ENCODE peak calls at places on chromosomes 12 and 14, in four cellular contexts. N is CD4-positive, alpha-beta T cell; G is esophagus squamous epithelium; Q is BJ. B is an unnamed sample.

GRCh38 chr12:26097046-26097878 is 27.6 kb downstream of the BHLHE41 start:
- DNase-seq in Q (peak; percentile 25), G (no peak), N (peak; percentile 39), B (peak; percentile 58)

GRCh38 chr12:53806689-53807088 is 54.9 kb upstream of the CISTR start:
- DNase-seq in N (no peak), Q (no peak), G (no peak), B (peak; percentile 37)

GRCh38 chr14:39264558-39264957 is 30.8 kb downstream of the MIA2 start:
- DNase-seq in N (no peak), Q (no peak), G (no peak), B (no peak)

GRCh38 chr12:29797565-29798360 is 14.0 kb upstream of the TMTC1 start:
- DNase-seq in G (no peak), Q (no peak), N (no peak), B (no peak)

GRCh38 chr14:78835052-78835451 is 664.9 kb downstream of the NRXN3 start:
- DNase-seq in Q (no peak), N (no peak), G (no peak), B (no peak)

GRCh38 chr14:96055065-96055752 is 16.0 kb downstream of the C14orf132 start:
- DNase-seq in Q (no peak), N (no peak), G (no peak), B (no peak)

GRCh38 chr14:71245659-71246361 is 338.6 kb downstream of the PCNX1 start:
- DNase-seq in Q (no peak), N (no peak), G (no peak), B (no peak)

GRCh38 chr12:998020-998874 is 7.2 kb downstream of the ERC1 start:
- DNase-seq in G (no peak), N (no peak), Q (no peak), B (no peak)

GRCh38 chr14:106556665-106557289 is 1030.4 kb downstream of the TMEM121 start:
- DNase-seq in N (peak; percentile 70), G (no peak), Q (no peak), B (no peak)

GRCh38 chr12:117134721-117135120 is 35.5 kb upstream of the TESC start:
- DNase-seq in N (no peak), Q (no peak), G (no peak), B (no peak)

GRCh38 chr12:96220902-96221301 is 26.7 kb downstream of the ELK3 start:
- DNase-seq in N (no peak), Q (no peak), G (no peak), B (no peak)

GRCh38 chr12:88141774-88142609 is at the start of the genes CEP290 and TMTC3:
- DNase-seq in N (peak; percentile 82), G (peak; percentile 90), Q (peak; percentile 99), B (peak; percentile 97)

GRCh38 chr12:10331642-10332239 is 24.1 kb downstream of the KLRD1 start:
- DNase-seq in Q (no peak), G (no peak), N (no peak), B (peak; percentile 16)

GRCh38 chr12:3293013-3293412 is 198.0 kb upstream of the PRMT8 start:
- DNase-seq in Q (no peak), G (no peak), N (no peak), B (no peak)

GRCh38 chr12:116274552-116275375 is 2.7 kb downstream of the MED13L start:
- DNase-seq in G (no peak), Q (no peak), N (no peak), B (no peak)

GRCh38 chr12:81888961-81889360 is 129.8 kb upstream of the PPFIA2 start:
- DNase-seq in G (no peak), N (no peak), Q (no peak), B (no peak)

GRCh38 chr14:87745507-87746118 is 247.4 kb downstream of the GALC start:
- DNase-seq in N (no peak), G (no peak), Q (no peak), B (no peak)

GRCh38 chr14:61471297-61471980 is 150.1 kb downstream of the PRKCH start:
- DNase-seq in G (no peak), N (no peak), Q (no peak), B (no peak)

GRCh38 chr12:1805441-1806081 is 14.8 kb upstream of the LRTM2 start:
- DNase-seq in Q (no peak), G (no peak), N (no peak), B (no peak)

GRCh38 chr14:29458547-29458946 is 469.1 kb downstream of the PRKD1 start:
- DNase-seq in Q (no peak), G (no peak), N (no peak), B (no peak)

GRCh38 chr12:69821441-69822204 is 3.4 kb upstream of the MYRFL start:
- DNase-seq in Q (no peak), N (no peak), G (no peak), B (peak; percentile 24)

GRCh38 chr12:16454481-16454880 is 107.0 kb downstream of the MGST1 start:
- DNase-seq in G (no peak), N (no peak), Q (no peak), B (no peak)

GRCh38 chr12:24695657-24696329 is 253.1 kb downstream of the BCAT1 start:
- DNase-seq in N (no peak), G (no peak), Q (no peak), B (no peak)

GRCh38 chr12:86015026-86015425 is 140.9 kb downstream of the NTS start:
- DNase-seq in Q (no peak), G (no peak), N (no peak), B (no peak)

GRCh38 chr12:78864483-78865296 is at the start of gene SYT1:
- DNase-seq in G (no peak), N (no peak), Q (peak; percentile 54), B (peak; percentile 65)

GRCh38 chr14:92922883-92923743 is at the start of gene CHGA:
- DNase-seq in Q (no peak), G (no peak), N (peak; percentile 32), B (no peak)

GRCh38 chr12:130161261-130162231 is 718 bp upstream of the FZD10 start:
- DNase-seq in G (no peak), N (no peak), Q (no peak), B (no peak)

GRCh38 chr12:65894127-65894526 is 69.8 kb downstream of the HMGA2 start:
- DNase-seq in G (no peak), N (no peak), Q (no peak), B (no peak)

GRCh38 chr12:27509032-27509431 is 15.0 kb upstream of the PPFIBP1 start:
- DNase-seq in N (no peak), G (no peak), Q (no peak), B (no peak)

GRCh38 chr14:33998263-33998662 is 47.4 kb upstream of the EGLN3 start:
- DNase-seq in N (no peak), G (no peak), Q (no peak), B (no peak)

GRCh38 chr12:122974274-122974891 is 661 bp upstream of the OGFOD2 start:
- DNase-seq in Q (peak; percentile 85), N (peak; percentile 99), G (peak; percentile 97), B (peak; percentile 93)

GRCh38 chr12:99498756-99499155 is 148.8 kb upstream of the GARIN6 start:
- DNase-seq in Q (peak; percentile 20), N (no peak), G (no peak), B (peak; percentile 34)

GRCh38 chr12:1984759-1985158 is 19.5 kb downstream of the DCP1B start:
- DNase-seq in N (no peak), Q (no peak), G (no peak), B (no peak)

GRCh38 chr12:125140918-125141573 is 75.8 kb downstream of the AACS start:
- DNase-seq in G (no peak), N (no peak), Q (no peak), B (peak; percentile 34)

DNA sequence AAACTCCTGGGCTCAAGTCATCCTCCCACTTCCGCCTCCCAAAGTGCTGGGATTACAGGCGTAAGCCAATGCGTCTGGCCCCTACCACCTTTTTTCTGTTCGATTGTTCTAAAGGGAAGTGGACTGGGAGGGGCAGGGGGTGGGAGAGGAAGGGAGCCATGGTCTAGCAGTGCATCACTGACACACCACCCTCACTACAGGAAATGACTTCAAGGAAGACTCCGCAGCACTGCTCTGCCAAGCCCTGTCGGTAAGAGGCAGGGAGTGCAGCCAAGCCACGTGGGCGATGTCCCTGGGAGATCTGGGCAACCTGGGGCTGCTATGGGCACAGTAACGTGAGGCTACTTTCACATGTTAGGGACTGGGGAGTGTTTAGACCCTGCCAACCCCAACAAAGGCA is 18.0 kb downstream of the LRRC74A start:
- DNase-seq in G (no peak), N (peak; percentile 51), Q (no peak), B (no peak)
- TF ChIP-seq CTCF in G (peak; percentile 10), N (no peak), Q (no peak), B (peak; percentile 24)

GRCh38 chr12:103503546-103504480 is 8.0 kb upstream of the C12orf42 start:
- DNase-seq in Q (no peak), N (peak; percentile 41), G (no peak), B (no peak)
- TF ChIP-seq CTCF in Q (no peak), N (peak; percentile 43), G (peak; percentile 33), B (no peak)

DNA sequence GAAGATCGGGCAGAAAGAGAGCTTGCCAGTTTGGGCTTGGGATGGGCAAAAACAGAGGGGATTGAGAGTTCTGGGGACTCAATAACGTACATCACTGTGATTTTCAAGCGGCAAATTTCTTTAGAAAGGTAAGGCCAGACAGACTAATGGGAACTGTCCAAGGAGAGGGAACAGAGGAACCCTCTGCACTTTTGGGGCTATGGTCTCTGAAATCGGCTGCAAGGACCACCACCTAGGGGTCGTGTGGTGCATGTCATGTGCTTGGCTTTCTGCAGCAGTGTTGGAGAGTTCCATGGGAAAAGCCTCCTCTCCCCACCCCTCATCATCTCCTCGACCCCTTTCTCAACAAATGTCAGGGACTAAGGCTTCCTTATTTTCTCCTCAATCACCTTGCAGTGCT is 79.6 kb downstream of the PPM1A start:
- DNase-seq in G (no peak), Q (no peak), N (no peak), B (no peak)
- TF ChIP-seq CTCF in G (no peak), Q (no peak), N (no peak), B (no peak)

DNA sequence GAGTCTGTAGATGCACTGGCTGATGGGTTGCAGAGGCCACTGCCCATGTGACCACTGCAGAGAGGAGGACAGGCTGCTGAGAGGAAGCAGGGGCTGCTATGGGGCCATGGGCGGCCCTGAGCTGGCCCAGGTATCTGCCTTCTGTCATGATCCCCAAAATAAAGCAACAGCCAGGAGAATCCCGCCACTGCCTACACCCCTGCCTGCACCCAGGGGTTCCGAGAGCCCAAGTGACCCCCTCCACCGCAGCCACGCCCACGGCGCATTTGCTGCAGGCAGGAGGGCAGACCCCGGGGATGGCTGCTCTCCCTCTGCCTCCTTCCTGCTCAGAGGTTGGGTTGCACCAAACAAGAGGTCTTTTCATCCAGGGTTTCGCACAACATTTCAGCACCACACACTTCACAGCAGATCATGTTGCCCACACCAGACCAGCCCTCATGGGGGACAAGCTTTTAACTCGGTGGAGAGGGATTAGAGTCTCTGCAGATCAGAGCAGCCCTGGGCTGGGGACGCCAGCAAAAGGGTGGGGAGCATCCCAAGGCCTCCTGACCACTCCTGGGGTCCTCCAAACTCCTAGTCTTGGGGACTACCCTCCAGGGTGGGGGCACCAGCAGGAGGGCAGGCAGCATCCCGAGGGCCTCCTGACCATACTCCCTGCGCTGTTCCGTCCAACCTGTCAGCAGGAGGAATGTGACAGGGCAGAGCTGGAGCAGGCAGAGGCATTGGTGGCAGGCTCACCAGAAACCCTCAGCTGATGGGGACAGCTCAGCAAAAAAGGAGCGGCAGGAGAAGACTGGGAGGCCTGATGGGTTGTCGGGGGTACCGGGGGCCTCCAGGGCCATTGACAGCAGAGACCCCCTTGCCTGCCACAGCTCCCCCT is 14.1 kb downstream of the CCDC85C start:
- DNase-seq in N (no peak), G (no peak), Q (no peak), B (no peak)
- TF ChIP-seq CTCF in N (no peak), G (no peak), Q (no peak), B (no peak)

GRCh38 chr12:33427071-33427470 is 12.5 kb downstream of the SYT10 start:
- DNase-seq in G (no peak), Q (no peak), N (no peak), B (no peak)
- TF ChIP-seq CTCF in G (no peak), Q (no peak), N (no peak), B (no peak)

B was measured in AG04450.